ENCODE peak calls at places on chromosomes 6 and 20, in six cellular contexts. One of them, this sample, is unnamed.
A peak's percentile ranks its signal among the peaks of the same experiment; 100 is the strongest.

GRCh38 chr6:155227076-155227475 is 36.7 kb upstream of the CLDN20 start:
- DNase-seq in D341Med: no peak
- DNase-seq in germinal center: no peak
- DNase-seq in effector memory CD4-positive, alpha-beta T cell: no peak
- DNase-seq in vagina: no peak
- DNase-seq in stimulated activated CD8-positive, alpha-beta memory T cell treated with anti-CD3 and anti-CD28 coated beads, Interleukin-4, amount 100 ng/mL, for 4 hours: no peak
- DNase-seq in this sample: no peak

GRCh38 chr6:40473026-40473425 is 114.1 kb downstream of the LRFN2 start:
- DNase-seq in D341Med: no peak
- DNase-seq in germinal center: no peak
- DNase-seq in effector memory CD4-positive, alpha-beta T cell: no peak
- DNase-seq in vagina: no peak
- DNase-seq in stimulated activated CD8-positive, alpha-beta memory T cell treated with anti-CD3 and anti-CD28 coated beads, Interleukin-4, amount 100 ng/mL, for 4 hours: no peak
- DNase-seq in this sample: no peak

GRCh38 chr20:45366631-45367030 is 3.7 kb downstream of the SYS1 start:
- DNase-seq in D341Med: no peak
- DNase-seq in germinal center: no peak
- DNase-seq in effector memory CD4-positive, alpha-beta T cell: no peak
- DNase-seq in vagina: peak; percentile 40
- DNase-seq in stimulated activated CD8-positive, alpha-beta memory T cell treated with anti-CD3 and anti-CD28 coated beads, Interleukin-4, amount 100 ng/mL, for 4 hours: no peak
- DNase-seq in this sample: no peak

GRCh38 chr20:57399587-57400261 is 8.5 kb downstream of the RBM38 start:
- DNase-seq in D341Med: no peak
- DNase-seq in germinal center: peak; percentile 57
- DNase-seq in effector memory CD4-positive, alpha-beta T cell: peak; percentile 46
- DNase-seq in vagina: no peak
- DNase-seq in stimulated activated CD8-positive, alpha-beta memory T cell treated with anti-CD3 and anti-CD28 coated beads, Interleukin-4, amount 100 ng/mL, for 4 hours: no peak
- DNase-seq in this sample: no peak

GRCh38 chr6:139839506-139840156 is 465.2 kb upstream of the CITED2 start:
- DNase-seq in D341Med: no peak
- DNase-seq in germinal center: no peak
- DNase-seq in effector memory CD4-positive, alpha-beta T cell: no peak
- DNase-seq in vagina: no peak
- DNase-seq in stimulated activated CD8-positive, alpha-beta memory T cell treated with anti-CD3 and anti-CD28 coated beads, Interleukin-4, amount 100 ng/mL, for 4 hours: no peak
- DNase-seq in this sample: no peak

GRCh38 chr6:156687875-156688549 is 89.2 kb upstream of the ARID1B start:
- DNase-seq in D341Med: peak; percentile 38
- DNase-seq in germinal center: no peak
- DNase-seq in effector memory CD4-positive, alpha-beta T cell: no peak
- DNase-seq in vagina: no peak
- DNase-seq in stimulated activated CD8-positive, alpha-beta memory T cell treated with anti-CD3 and anti-CD28 coated beads, Interleukin-4, amount 100 ng/mL, for 4 hours: no peak
- DNase-seq in this sample: no peak

GRCh38 chr6:18503588-18504231 is 116.6 kb downstream of the RNF144B start:
- DNase-seq in D341Med: peak; percentile 66
- DNase-seq in germinal center: peak; percentile 58
- DNase-seq in effector memory CD4-positive, alpha-beta T cell: no peak
- DNase-seq in vagina: no peak
- DNase-seq in stimulated activated CD8-positive, alpha-beta memory T cell treated with anti-CD3 and anti-CD28 coated beads, Interleukin-4, amount 100 ng/mL, for 4 hours: no peak
- DNase-seq in this sample: peak; percentile 79

GRCh38 chr6:123323419-123324329 is 313.1 kb downstream of the TRDN start:
- DNase-seq in D341Med: no peak
- DNase-seq in germinal center: no peak
- DNase-seq in effector memory CD4-positive, alpha-beta T cell: no peak
- DNase-seq in vagina: no peak
- DNase-seq in stimulated activated CD8-positive, alpha-beta memory T cell treated with anti-CD3 and anti-CD28 coated beads, Interleukin-4, amount 100 ng/mL, for 4 hours: no peak
- DNase-seq in this sample: peak; percentile 31

GRCh38 chr6:129501401-129502051 is 208.5 kb downstream of the ARHGAP18 start:
- DNase-seq in D341Med: no peak
- DNase-seq in germinal center: no peak
- DNase-seq in effector memory CD4-positive, alpha-beta T cell: no peak
- DNase-seq in vagina: no peak
- DNase-seq in stimulated activated CD8-positive, alpha-beta memory T cell treated with anti-CD3 and anti-CD28 coated beads, Interleukin-4, amount 100 ng/mL, for 4 hours: no peak
- DNase-seq in this sample: peak; percentile 87

GRCh38 chr6:44304282-44305199 is 8.6 kb downstream of the AARS2 start:
- DNase-seq in D341Med: peak; percentile 79
- DNase-seq in germinal center: peak; percentile 60
- DNase-seq in effector memory CD4-positive, alpha-beta T cell: no peak
- DNase-seq in vagina: no peak
- DNase-seq in stimulated activated CD8-positive, alpha-beta memory T cell treated with anti-CD3 and anti-CD28 coated beads, Interleukin-4, amount 100 ng/mL, for 4 hours: no peak
- DNase-seq in this sample: no peak

GRCh38 chr6:45966797-45967196 is 48.9 kb downstream of the CLIC5 start:
- DNase-seq in D341Med: no peak
- DNase-seq in germinal center: no peak
- DNase-seq in effector memory CD4-positive, alpha-beta T cell: no peak
- DNase-seq in vagina: no peak
- DNase-seq in stimulated activated CD8-positive, alpha-beta memory T cell treated with anti-CD3 and anti-CD28 coated beads, Interleukin-4, amount 100 ng/mL, for 4 hours: no peak
- DNase-seq in this sample: no peak

GRCh38 chr20:62376112-62377063 is 9.3 kb upstream of the LAMA5 start:
- DNase-seq in D341Med: no peak
- DNase-seq in germinal center: no peak
- DNase-seq in effector memory CD4-positive, alpha-beta T cell: no peak
- DNase-seq in vagina: no peak
- DNase-seq in stimulated activated CD8-positive, alpha-beta memory T cell treated with anti-CD3 and anti-CD28 coated beads, Interleukin-4, amount 100 ng/mL, for 4 hours: no peak
- DNase-seq in this sample: no peak